ENCODE peak calls at places on chromosomes 5 and 9, in nine cellular contexts. S is T-helper 17 cell; Q is kidney glomerular epithelial cell; E is T-helper 1 cell; D is astrocyte of the spinal cord; C is ACHN; O is GM23248; J is stimulated activated CD4-positive, alpha-beta T cell treated with anti-CD3 and anti-CD28 coated beads, Interleukin-1b, Interleukin-23, amount 100 ng/mL, for 4 hours; Y is HCEC 1CT. T is an unnamed sample.

GRCh38 chr9:75890541-75891276 is at the start of gene PCSK5:
- DNase-seq in S (peak), Q (no peak), E (peak), D (peak), C (peak), O (peak), J (peak), Y (peak), T (peak)

GRCh38 chr9:121057821-121058220 is 7.7 kb upstream of the C5 start:
- DNase-seq in S (no peak), Q (no peak), E (no peak), D (no peak), C (no peak), O (no peak), J (no peak), Y (no peak), T (no peak)

GRCh38 chr5:35741126-35741711 is 115.5 kb upstream of the IL7R start:
- DNase-seq in S (no peak), Q (no peak), E (peak), D (no peak), C (no peak), O (peak), J (no peak), Y (peak), T (no peak)

GRCh38 chr5:111996574-111996973 is 239.6 kb upstream of the NREP start:
- DNase-seq in S (no peak), Q (no peak), E (no peak), D (no peak), C (no peak), O (no peak), J (no peak), Y (no peak), T (no peak)

GRCh38 chr5:15463231-15463630 is 36.7 kb upstream of the FBXL7 start:
- DNase-seq in S (no peak), Q (peak), E (no peak), D (peak), C (peak), O (peak), J (no peak), Y (peak), T (no peak)

GRCh38 chr5:120160120-120160895 is 303.8 kb upstream of the PRR16 start:
- DNase-seq in S (no peak), Q (no peak), E (no peak), D (peak), C (no peak), O (peak), J (no peak), Y (peak), T (peak)

GRCh38 chr9:133777111-133777791 is 39.1 kb upstream of the SARDH start:
- DNase-seq in S (no peak), Q (no peak), E (no peak), D (no peak), C (no peak), O (no peak), J (no peak), Y (no peak), T (no peak)

GRCh38 chr9:96293481-96293880 is 8.5 kb downstream of the HSD17B3 start:
- DNase-seq in S (no peak), Q (peak), E (no peak), D (peak), C (no peak), O (peak), J (no peak), Y (peak), T (no peak)

GRCh38 chr5:43432486-43433365 is 20.5 kb upstream of the CCL28 start:
- DNase-seq in S (no peak), Q (peak), E (no peak), D (peak), C (no peak), O (peak), J (no peak), Y (peak), T (peak)

GRCh38 chr9:94085062-94085639 is 887 bp downstream of the PTPDC1 start:
- DNase-seq in S (no peak), Q (peak), E (no peak), D (peak), C (peak), O (peak), J (no peak), Y (peak), T (no peak)

GRCh38 chr9:112555844-112556482 is 69.3 kb downstream of the KIAA1958 start:
- DNase-seq in S (no peak), Q (no peak), E (no peak), D (no peak), C (no peak), O (no peak), J (no peak), Y (no peak), T (no peak)

GRCh38 chr9:72442212-72442607 is 77.2 kb upstream of the ZFAND5 start:
- DNase-seq in S (no peak), Q (peak), E (peak), D (peak), C (peak), O (peak), J (no peak), Y (peak), T (no peak)

GRCh38 chr5:61085885-61086284 is 76.4 kb downstream of the SMIM15 start:
- DNase-seq in S (no peak), Q (no peak), E (no peak), D (no peak), C (no peak), O (no peak), J (no peak), Y (no peak), T (no peak)

GRCh38 chr5:1936901-1937300 is 54.2 kb upstream of the IRX4 start:
- DNase-seq in S (no peak), Q (no peak), E (no peak), D (no peak), C (no peak), O (no peak), J (no peak), Y (no peak), T (no peak)

GRCh38 chr5:57172466-57172961 is 1.3 kb upstream of the GPBP1 start:
- DNase-seq in S (no peak), Q (no peak), E (peak), D (peak), C (peak), O (peak), J (no peak), Y (peak), T (no peak)

GRCh38 chr5:89302102-89302891 is 419.3 kb upstream of the MEF2C start:
- DNase-seq in S (no peak), Q (no peak), E (no peak), D (no peak), C (no peak), O (no peak), J (no peak), Y (no peak), T (no peak)

GRCh38 chr5:76081811-76082783 is 1.1 kb upstream of the SV2C start:
- DNase-seq in S (no peak), Q (no peak), E (no peak), D (no peak), C (no peak), O (no peak), J (no peak), Y (no peak), T (no peak)

GRCh38 chr5:168179185-168179584 is 112.3 kb upstream of the WWC1 start:
- DNase-seq in S (no peak), Q (no peak), E (no peak), D (no peak), C (no peak), O (peak), J (no peak), Y (no peak), T (no peak)

GRCh38 chr9:126702501-126703329 is 89.0 kb downstream of the LMX1B start:
- DNase-seq in S (no peak), Q (no peak), E (no peak), D (no peak), C (no peak), O (peak), J (no peak), Y (no peak), T (no peak)

GRCh38 chr9:137136926-137137607 is 1.9 kb upstream of the GRIN1 start:
- DNase-seq in S (no peak), Q (no peak), E (no peak), D (no peak), C (no peak), O (no peak), J (no peak), Y (no peak), T (no peak)

GRCh38 chr9:129769582-129770107 is 16.8 kb upstream of the PTGES start:
- DNase-seq in S (no peak), Q (no peak), E (no peak), D (no peak), C (no peak), O (no peak), J (no peak), Y (no peak), T (no peak)

GRCh38 chr5:54007822-54008777 is 302.3 kb downstream of the ARL15 start:
- DNase-seq in S (no peak), Q (no peak), E (no peak), D (peak), C (no peak), O (peak), J (no peak), Y (peak), T (no peak)

GRCh38 chr5:36928947-36929346 is 52.4 kb downstream of the NIPBL start:
- DNase-seq in S (no peak), Q (peak), E (no peak), D (peak), C (peak), O (peak), J (no peak), Y (peak), T (no peak)

GRCh38 chr5:218457-219289 is 553 bp downstream of the SDHA start:
- DNase-seq in S (peak), Q (peak), E (peak), D (peak), C (peak), O (peak), J (no peak), Y (peak), T (peak)

GRCh38 chr9:123353984-123354591 is 1.9 kb upstream of the CRB2 start:
- DNase-seq in S (peak), Q (peak), E (peak), D (peak), C (peak), O (peak), J (peak), Y (peak), T (peak)

GRCh38 chr9:107942870-107943269 is 453.3 kb upstream of the KLF4 start:
- DNase-seq in S (no peak), Q (no peak), E (no peak), D (no peak), C (no peak), O (no peak), J (no peak), Y (peak), T (no peak)

GRCh38 chr9:72480931-72481330 is 40.5 kb upstream of the TMC1 start:
- DNase-seq in S (no peak), Q (peak), E (no peak), D (peak), C (peak), O (peak), J (no peak), Y (peak), T (no peak)

GRCh38 chr5:15406478-15406877 is 93.5 kb upstream of the FBXL7 start:
- DNase-seq in S (no peak), Q (no peak), E (no peak), D (no peak), C (no peak), O (no peak), J (no peak), Y (no peak), T (no peak)

GRCh38 chr9:115513148-115513547 is 395.2 kb upstream of the TNC start:
- DNase-seq in S (no peak), Q (no peak), E (no peak), D (no peak), C (no peak), O (no peak), J (no peak), Y (no peak), T (no peak)